ENCODE peak calls at places on chromosomes 3 and 15, in nine cellular contexts. One of them, this sample, is unnamed.

GRCh38 chr3:188064831-188065493 is 89.0 kb upstream of the LPP start:
- DNase-seq in bronchial epithelial cell: no peak
- DNase-seq in Ammon's horn: no peak
- DNase-seq in GM04503: no peak
- DNase-seq in mammary epithelial cell: no peak
- DNase-seq in NCI-H2081: no peak
- DNase-seq in OCI-LY7: no peak
- DNase-seq in A673: no peak
- DNase-seq in T1000: no peak
- DNase-seq in this sample: no peak

GRCh38 chr3:9207076-9207763 is 42.2 kb downstream of the SRGAP3 start:
- DNase-seq in T1000: no peak
- DNase-seq in bronchial epithelial cell: no peak
- DNase-seq in OCI-LY7: no peak
- DNase-seq in mammary epithelial cell: no peak
- DNase-seq in A673: no peak
- DNase-seq in Ammon's horn: no peak
- DNase-seq in NCI-H2081: no peak
- DNase-seq in GM04503: no peak
- DNase-seq in this sample: no peak

GRCh38 chr15:33126559-33127290 is 67.8 kb downstream of the FMN1 start:
- DNase-seq in GM04503: peak; percentile 80
- DNase-seq in mammary epithelial cell: peak; percentile 83
- DNase-seq in Ammon's horn: peak; percentile 74
- DNase-seq in OCI-LY7: peak; percentile 10
- DNase-seq in NCI-H2081: peak; percentile 95
- DNase-seq in T1000: peak; percentile 72
- DNase-seq in A673: peak; percentile 99
- DNase-seq in bronchial epithelial cell: peak; percentile 90
- DNase-seq in this sample: peak; percentile 94

GRCh38 chr3:2154596-2154995 is 55.9 kb downstream of the CNTN4 start:
- DNase-seq in bronchial epithelial cell: peak; percentile 61
- DNase-seq in T1000: no peak
- DNase-seq in OCI-LY7: no peak
- DNase-seq in Ammon's horn: peak; percentile 21
- DNase-seq in GM04503: no peak
- DNase-seq in NCI-H2081: no peak
- DNase-seq in mammary epithelial cell: no peak
- DNase-seq in A673: peak; percentile 3
- DNase-seq in this sample: peak; percentile 14

GRCh38 chr15:31020542-31020941 is 29.1 kb upstream of the MTMR10 start:
- DNase-seq in GM04503: no peak
- DNase-seq in OCI-LY7: no peak
- DNase-seq in NCI-H2081: no peak
- DNase-seq in bronchial epithelial cell: no peak
- DNase-seq in Ammon's horn: no peak
- DNase-seq in A673: no peak
- DNase-seq in mammary epithelial cell: no peak
- DNase-seq in T1000: no peak
- DNase-seq in this sample: no peak

GRCh38 chr3:51681453-51681852 is 10.4 kb downstream of the TEX264 start:
- DNase-seq in mammary epithelial cell: peak; percentile 67
- DNase-seq in Ammon's horn: peak; percentile 63
- DNase-seq in bronchial epithelial cell: peak; percentile 68
- DNase-seq in A673: no peak
- DNase-seq in T1000: no peak
- DNase-seq in OCI-LY7: peak; percentile 39
- DNase-seq in GM04503: no peak
- DNase-seq in NCI-H2081: no peak
- DNase-seq in this sample: no peak

GRCh38 chr3:97647441-97647840 is 117.1 kb upstream of the ARL6 start:
- DNase-seq in A673: peak; percentile 0
- DNase-seq in bronchial epithelial cell: no peak
- DNase-seq in T1000: no peak
- DNase-seq in Ammon's horn: no peak
- DNase-seq in OCI-LY7: no peak
- DNase-seq in NCI-H2081: peak; percentile 67
- DNase-seq in mammary epithelial cell: no peak
- DNase-seq in GM04503: no peak
- DNase-seq in this sample: no peak

GRCh38 chr3:195732951-195733350 is 12.2 kb downstream of the MUC20 start:
- DNase-seq in GM04503: no peak
- DNase-seq in mammary epithelial cell: no peak
- DNase-seq in NCI-H2081: no peak
- DNase-seq in OCI-LY7: no peak
- DNase-seq in T1000: no peak
- DNase-seq in A673: no peak
- DNase-seq in bronchial epithelial cell: no peak
- DNase-seq in Ammon's horn: no peak
- DNase-seq in this sample: no peak

GRCh38 chr15:48754011-48754410 is 56.9 kb downstream of the CEP152 start:
- DNase-seq in A673: peak; percentile 41
- DNase-seq in T1000: no peak
- DNase-seq in bronchial epithelial cell: no peak
- DNase-seq in NCI-H2081: no peak
- DNase-seq in OCI-LY7: no peak
- DNase-seq in mammary epithelial cell: no peak
- DNase-seq in Ammon's horn: no peak
- DNase-seq in GM04503: peak; percentile 37
- DNase-seq in this sample: no peak

GRCh38 chr3:157746391-157746790 is 243.2 kb upstream of the VEPH1 start:
- DNase-seq in OCI-LY7: no peak
- DNase-seq in mammary epithelial cell: no peak
- DNase-seq in NCI-H2081: no peak
- DNase-seq in A673: no peak
- DNase-seq in bronchial epithelial cell: peak; percentile 4
- DNase-seq in Ammon's horn: no peak
- DNase-seq in T1000: no peak
- DNase-seq in GM04503: peak; percentile 90
- DNase-seq in this sample: peak; percentile 1

GRCh38 chr3:25259871-25260270 is 168.2 kb upstream of the RARB start:
- DNase-seq in bronchial epithelial cell: no peak
- DNase-seq in T1000: peak; percentile 9
- DNase-seq in A673: no peak
- DNase-seq in NCI-H2081: no peak
- DNase-seq in Ammon's horn: peak; percentile 21
- DNase-seq in mammary epithelial cell: no peak
- DNase-seq in GM04503: no peak
- DNase-seq in OCI-LY7: no peak
- DNase-seq in this sample: no peak

GRCh38 chr3:87167634-87168456 is 59.3 kb upstream of the CHMP2B start:
- DNase-seq in OCI-LY7: peak; percentile 46
- DNase-seq in GM04503: no peak
- DNase-seq in NCI-H2081: peak; percentile 62
- DNase-seq in Ammon's horn: peak; percentile 65
- DNase-seq in bronchial epithelial cell: peak; percentile 46
- DNase-seq in A673: peak; percentile 73
- DNase-seq in mammary epithelial cell: peak; percentile 39
- DNase-seq in T1000: peak; percentile 8
- DNase-seq in this sample: peak; percentile 51

GRCh38 chr15:41465822-41466421 is 27.8 kb upstream of the ITPKA start:
- DNase-seq in OCI-LY7: peak; percentile 54
- DNase-seq in Ammon's horn: peak; percentile 48
- DNase-seq in GM04503: no peak
- DNase-seq in mammary epithelial cell: peak; percentile 37
- DNase-seq in bronchial epithelial cell: peak; percentile 61
- DNase-seq in T1000: no peak
- DNase-seq in A673: peak; percentile 70
- DNase-seq in NCI-H2081: peak; percentile 38
- DNase-seq in this sample: peak; percentile 66

GRCh38 chr15:31752905-31753304 is 277.4 kb upstream of the CHRNA7 start:
- DNase-seq in OCI-LY7: no peak
- DNase-seq in A673: no peak
- DNase-seq in mammary epithelial cell: no peak
- DNase-seq in bronchial epithelial cell: peak; percentile 2
- DNase-seq in Ammon's horn: no peak
- DNase-seq in NCI-H2081: no peak
- DNase-seq in T1000: no peak
- DNase-seq in GM04503: no peak
- DNase-seq in this sample: no peak

GRCh38 chr15:98085003-98085639 is 124.6 kb downstream of the ARRDC4 start:
- DNase-seq in NCI-H2081: peak; percentile 54
- DNase-seq in bronchial epithelial cell: peak; percentile 77
- DNase-seq in A673: peak; percentile 73
- DNase-seq in T1000: no peak
- DNase-seq in mammary epithelial cell: peak; percentile 51
- DNase-seq in OCI-LY7: peak; percentile 48
- DNase-seq in GM04503: no peak
- DNase-seq in Ammon's horn: peak; percentile 78
- DNase-seq in this sample: peak; percentile 81

GRCh38 chr3:157700405-157700804 is 197.2 kb upstream of the VEPH1 start:
- DNase-seq in NCI-H2081: no peak
- DNase-seq in OCI-LY7: no peak
- DNase-seq in Ammon's horn: no peak
- DNase-seq in T1000: no peak
- DNase-seq in GM04503: no peak
- DNase-seq in bronchial epithelial cell: no peak
- DNase-seq in mammary epithelial cell: peak; percentile 1
- DNase-seq in A673: peak; percentile 20
- DNase-seq in this sample: no peak